ENCODE peak calls at places on chromosomes 13 and 19, in eight cellular contexts. G, B, L, Y, S, V, U and Q are unnamed samples.

GRCh38 chr13:46172531-46172991 is 9.4 kb downstream of the LCP1 start:
- DNase-seq in V (no peak), B (no peak), Y (no peak), G (no peak), S (peak), L (no peak), U (no peak), Q (no peak)

GRCh38 chr13:76735641-76736040 is 150.6 kb downstream of the KCTD12 start:
- DNase-seq in U (no peak), S (no peak), V (no peak), L (no peak), G (no peak), B (no peak), Y (no peak), Q (no peak)

GRCh38 chr19:49491030-49491803 is 3.8 kb downstream of the RPL13A start:
- DNase-seq in Y (no peak), S (no peak), V (no peak), L (no peak), U (no peak), G (no peak), B (no peak), Q (no peak)

GRCh38 chr19:4363571-4364304 is 20.4 kb downstream of the MPND start:
- DNase-seq in U (no peak), B (no peak), S (no peak), G (no peak), V (no peak), L (no peak), Y (no peak), Q (no peak)

GRCh38 chr13:60227168-60227567 is 63.4 kb upstream of the DIAPH3 start:
- DNase-seq in S (no peak), G (no peak), B (no peak), U (no peak), Y (no peak), L (no peak), V (no peak), Q (no peak)

GRCh38 chr13:73625562-73626339 is 508.5 kb downstream of the KLF12 start:
- DNase-seq in U (no peak), B (no peak), G (no peak), S (peak), Y (no peak), V (no peak), L (no peak), Q (no peak)

GRCh38 chr13:27411393-27411792 is 13.0 kb upstream of the GTF3A start:
- DNase-seq in L (no peak), B (no peak), S (no peak), Y (no peak), V (no peak), U (no peak), G (no peak), Q (no peak)

GRCh38 chr13:24529478-24529877 is 16.9 kb upstream of the PARP4 start:
- DNase-seq in B (no peak), L (no peak), Y (no peak), V (no peak), U (no peak), S (no peak), G (no peak), Q (no peak)

GRCh38 chr19:34237283-34237682 is 17.1 kb upstream of the GARRE1 start:
- DNase-seq in B (no peak), Y (no peak), G (no peak), S (no peak), U (no peak), L (no peak), V (no peak), Q (no peak)

GRCh38 chr13:45353895-45354294 is 12.9 kb upstream of the TPT1 start:
- DNase-seq in U (no peak), S (no peak), B (no peak), L (no peak), V (no peak), Y (no peak), G (no peak), Q (no peak)

GRCh38 chr19:39502640-39503417 is 4.1 kb downstream of the DLL3 start:
- DNase-seq in L (no peak), S (peak), V (no peak), B (no peak), G (peak), U (peak), Y (no peak), Q (peak)

GRCh38 chr13:81058916-81059290 is 718.0 kb upstream of the SPRY2 start:
- DNase-seq in G (no peak), Y (no peak), B (no peak), L (no peak), U (no peak), V (no peak), S (no peak), Q (no peak)

GRCh38 chr13:76425930-76426329 is 460.3 kb downstream of the KCTD12 start:
- DNase-seq in V (no peak), G (no peak), U (no peak), S (no peak), L (no peak), B (no peak), Y (peak), Q (no peak)

GRCh38 chr13:50161052-50161451 is 145.8 kb downstream of the KCNRG start:
- DNase-seq in L (no peak), S (no peak), U (no peak), B (no peak), V (no peak), Y (no peak), G (no peak), Q (no peak)

GRCh38 chr19:17993076-17993813 is 14.7 kb upstream of the ARRDC2 start:
- DNase-seq in V (no peak), G (no peak), L (no peak), S (no peak), U (no peak), Y (no peak), B (no peak), Q (no peak)

GRCh38 chr19:45113628-45114027 is 20.6 kb downstream of the PPP1R37 start:
- DNase-seq in L (no peak), G (no peak), B (no peak), S (no peak), U (no peak), V (no peak), Y (no peak), Q (no peak)

GRCh38 chr19:53102701-53103140 is 501 bp downstream of the ZNF160 start:
- DNase-seq in B (no peak), G (no peak), Y (peak), V (no peak), U (peak), S (no peak), L (no peak), Q (no peak)